ENCODE peak calls at places on chromosomes 5 and 9, in five cellular contexts. N, O, F, W and M are unnamed samples.
A peak's percentile ranks its signal among the peaks of the same experiment; 100 is the strongest.

GRCh38 chr5:41122459-41122858 is 51.3 kb upstream of the MROH2B start:
- DNase-seq in N (no peak), O (no peak), F (peak; percentile 37), W (no peak), M (no peak)

GRCh38 chr5:67233075-67233474 is 36.5 kb upstream of the CD180 start:
- DNase-seq in N (no peak), O (no peak), F (peak; percentile 52), W (peak; percentile 42), M (no peak)

GRCh38 chr5:5475967-5476366 is 53.5 kb downstream of the ICE1 start:
- DNase-seq in N (no peak), O (no peak), F (no peak), W (no peak), M (no peak)

GRCh38 chr9:122930541-122930932 is 775 bp downstream of the ZBTB26 start:
- DNase-seq in N (no peak), O (no peak), F (no peak), W (no peak), M (no peak)

GRCh38 chr9:99593621-99594020 is 228.1 kb upstream of the NR4A3 start:
- DNase-seq in N (peak; percentile 38), O (no peak), F (no peak), W (no peak), M (no peak)

GRCh38 chr9:71761938-71762353 is 6.4 kb downstream of the CEMIP2 start:
- DNase-seq in N (no peak), O (no peak), F (no peak), W (no peak), M (no peak)

GRCh38 chr9:128921881-128922763 is 1.3 kb downstream of the PHYHD1 start:
- DNase-seq in N (peak; percentile 38), O (no peak), F (peak; percentile 85), W (peak; percentile 50), M (no peak)

GRCh38 chr5:31445041-31445600 is 86.8 kb downstream of the DROSHA start:
- DNase-seq in N (no peak), O (no peak), F (no peak), W (no peak), M (no peak)

GRCh38 chr5:113546711-113547159 is 33.2 kb downstream of the YTHDC2 start:
- DNase-seq in N (no peak), O (no peak), F (no peak), W (peak; percentile 79), M (no peak)

GRCh38 chr9:120755827-120756434 is 37.3 kb downstream of the FBXW2 start:
- DNase-seq in N (peak; percentile 79), O (peak; percentile 75), F (peak; percentile 50), W (peak; percentile 34), M (peak; percentile 80)

GRCh38 chr9:84781431-84781830 is 111.9 kb downstream of the NTRK2 start:
- DNase-seq in N (peak; percentile 7), O (peak; percentile 11), F (no peak), W (no peak), M (peak; percentile 15)

GRCh38 chr5:53246042-53246836 is 136.7 kb upstream of the MOCS2 start:
- DNase-seq in N (no peak), O (peak; percentile 3), F (no peak), W (peak; percentile 94), M (no peak)

GRCh38 chr9:70093944-70094343 is 50.3 kb downstream of the MAMDC2 start:
- DNase-seq in N (no peak), O (no peak), F (no peak), W (no peak), M (no peak)

GRCh38 chr9:70340572-70340971 is 73.9 kb downstream of the KLF9 start:
- DNase-seq in N (peak; percentile 18), O (peak; percentile 32), F (no peak), W (peak; percentile 57), M (no peak)

GRCh38 chr5:176810084-176810597 is at the start of gene UNC5A:
- DNase-seq in N (peak; percentile 73), O (peak; percentile 76), F (peak; percentile 74), W (peak; percentile 17), M (peak; percentile 80)

GRCh38 chr9:112198646-112199045 is 23.5 kb upstream of the SUSD1 start:
- DNase-seq in N (no peak), O (no peak), F (no peak), W (no peak), M (no peak)

GRCh38 chr5:43396762-43397304 is 15.4 kb downstream of the CCL28 start:
- DNase-seq in N (peak; percentile 83), O (peak; percentile 80), F (peak; percentile 35), W (no peak), M (peak; percentile 78)

GRCh38 chr5:43401827-43402226 is 10.4 kb downstream of the CCL28 start:
- DNase-seq in N (no peak), O (no peak), F (peak; percentile 52), W (peak; percentile 13), M (no peak)

GRCh38 chr5:43400082-43400481 is 12.1 kb downstream of the CCL28 start:
- DNase-seq in N (no peak), O (no peak), F (no peak), W (peak; percentile 21), M (no peak)
- TF ChIP-seq CTCF in N (no peak), O (no peak), F (no peak), W (peak; percentile 35), M (no peak)

GRCh38 chr5:37839441-37840035 is 303 bp downstream of the GDNF start:
- DNase-seq in N (no peak), O (peak; percentile 62), F (no peak), W (peak; percentile 73), M (peak; percentile 64)

GRCh38 chr5:37841223-37841622 is 1.4 kb upstream of the GDNF start:
- DNase-seq in N (no peak), O (no peak), F (no peak), W (no peak), M (no peak)

GRCh38 chr5:37838933-37839341 is 904 bp downstream of the GDNF start:
- DNase-seq in N (no peak), O (peak; percentile 32), F (peak; percentile 48), W (no peak), M (peak; percentile 34)

GRCh38 chr5:37842048-37842447 is 2.2 kb upstream of the GDNF start:
- DNase-seq in N (no peak), O (no peak), F (no peak), W (no peak), M (no peak)

DNA sequence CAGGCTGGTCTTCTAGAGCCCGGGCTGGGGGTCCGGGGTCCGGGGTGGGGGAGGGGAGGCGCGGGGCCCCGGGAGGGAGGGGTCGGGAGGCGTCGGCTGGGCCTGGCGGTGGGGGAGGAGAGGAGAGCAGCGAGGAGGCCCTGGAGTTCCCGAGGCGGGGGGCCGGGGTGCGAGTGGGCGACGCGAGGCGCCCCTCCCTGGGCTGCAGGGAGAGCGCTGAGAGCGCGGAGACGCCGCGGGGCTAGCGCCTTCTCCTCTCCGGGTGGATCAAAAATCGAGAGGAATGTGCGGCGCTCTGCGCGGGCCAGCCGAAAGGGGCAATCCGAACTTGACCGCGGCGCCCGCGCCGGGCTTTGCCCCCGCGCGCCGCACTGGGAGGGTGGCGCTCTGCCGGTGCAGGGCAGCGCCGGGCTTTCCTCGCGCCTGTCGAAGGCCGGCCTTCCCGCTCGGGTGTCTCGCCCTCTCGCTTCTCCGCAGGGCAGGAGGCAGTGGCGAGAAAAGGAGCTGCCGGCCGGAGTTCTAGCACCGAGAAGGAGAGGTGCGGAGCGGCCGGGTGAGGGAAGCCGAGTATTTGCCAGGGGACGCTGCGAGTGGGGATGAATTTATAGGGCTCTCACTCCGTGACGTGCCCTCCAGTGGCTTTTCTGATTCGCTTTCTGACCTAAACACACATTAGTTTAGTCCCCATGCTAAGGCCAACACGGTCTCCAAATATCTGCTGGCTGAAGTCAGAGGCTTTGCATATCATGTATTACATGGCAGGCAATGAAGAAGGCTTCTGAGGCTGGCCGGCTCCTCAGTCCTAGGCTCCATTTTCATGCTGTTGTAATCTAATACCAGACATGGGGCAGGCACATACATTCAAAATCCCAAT is at the start of gene GDNF:
- DNase-seq in N (no peak), O (peak; percentile 34), F (peak; percentile 65), W (peak; percentile 77), M (peak; percentile 39)
- TF ChIP-seq CTCF in N (no peak), O (no peak), F (peak; percentile 48), W (peak; percentile 29), M (no peak)

GRCh38 chr9:105064248-105065118 is 136.5 kb upstream of the ABCA1 start:
- DNase-seq in N (no peak), O (no peak), F (peak; percentile 37), W (peak; percentile 97), M (no peak)

GRCh38 chr9:105065119-105066088 is 137.4 kb upstream of the ABCA1 start:
- DNase-seq in N (no peak), O (no peak), F (no peak), W (no peak), M (no peak)

GRCh38 chr9:105062222-105062850 is 134.4 kb upstream of the ABCA1 start:
- DNase-seq in N (no peak), O (no peak), F (no peak), W (no peak), M (no peak)

GRCh38 chr9:105066265-105066865 is 138.4 kb upstream of the ABCA1 start:
- DNase-seq in N (no peak), O (no peak), F (no peak), W (no peak), M (no peak)

DNA sequence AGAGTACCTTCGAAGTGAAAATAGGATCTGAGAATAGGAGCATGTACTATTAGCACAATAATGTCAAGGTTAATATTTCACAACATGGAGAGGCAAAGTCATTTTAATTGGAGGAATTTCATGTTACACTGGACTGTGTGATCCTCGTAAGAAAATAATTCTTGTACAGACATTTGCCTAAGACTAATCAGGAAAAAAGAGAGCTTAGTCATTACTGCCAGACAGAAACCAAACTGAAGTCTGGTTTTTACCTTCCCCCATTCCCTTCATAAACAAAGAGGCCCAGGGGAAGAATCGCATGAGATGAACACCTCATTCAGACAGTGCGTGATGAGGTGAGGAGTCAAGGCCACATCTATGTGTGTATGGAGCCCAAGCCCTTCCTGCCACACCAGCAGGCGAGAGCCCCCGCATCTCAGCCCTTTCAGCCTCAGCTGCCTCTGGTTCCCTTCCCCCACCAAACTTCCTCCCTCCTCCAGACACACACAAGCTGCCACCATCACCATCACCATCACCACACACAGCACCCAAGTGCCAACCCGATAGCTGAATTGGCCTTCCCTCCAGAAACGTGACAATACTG is 135.8 kb upstream of the ABCA1 start:
- DNase-seq in N (no peak), O (no peak), F (no peak), W (peak; percentile 95), M (no peak)
- TF ChIP-seq CTCF in N (no peak), O (no peak), F (no peak), W (no peak), M (no peak)

GRCh38 chr5:74187757-74188156 is 452.8 kb downstream of the ENC1 start:
- DNase-seq in N (no peak), O (no peak), F (peak; percentile 37), W (no peak), M (no peak)

GRCh38 chr5:74184649-74185048 is 455.9 kb downstream of the ENC1 start:
- DNase-seq in N (no peak), O (no peak), F (no peak), W (no peak), M (no peak)

GRCh38 chr5:74183041-74183440 is 457.5 kb downstream of the ENC1 start:
- DNase-seq in N (no peak), O (no peak), F (no peak), W (no peak), M (no peak)

GRCh38 chr5:74186351-74187315 is 453.9 kb downstream of the ENC1 start:
- DNase-seq in N (no peak), O (no peak), F (no peak), W (peak; percentile 80), M (no peak)

DNA sequence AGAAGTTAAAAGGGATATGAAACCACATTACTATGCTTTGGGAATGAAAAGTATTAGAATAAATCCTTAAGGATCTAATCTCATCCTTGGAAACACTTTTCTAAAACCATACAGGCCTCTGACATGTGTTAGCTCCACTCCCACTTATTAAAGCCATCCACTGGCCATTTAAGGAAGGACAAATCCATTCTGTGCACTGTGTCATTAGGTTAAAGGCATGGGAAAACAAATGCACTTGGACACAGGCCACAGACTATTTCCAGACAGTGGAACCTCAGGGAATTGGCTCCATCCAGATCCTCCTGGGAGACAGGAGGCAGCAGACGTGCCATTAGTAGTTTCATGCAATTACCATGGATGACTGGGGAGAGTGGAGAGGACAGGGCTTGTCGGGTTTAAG is 454.9 kb downstream of the ENC1 start:
- DNase-seq in N (no peak), O (no peak), F (no peak), W (no peak), M (no peak)
- TF ChIP-seq CTCF in N (no peak), O (no peak), F (no peak), W (no peak), M (no peak)